ENCODE peak calls at places on chromosomes 5 and 9, in six cellular contexts. H is cardiac muscle cell, I is endothelial cell of umbilical vein, F is GM23338, O is ovary, W is thoracic aorta. U is an unnamed sample.

GRCh38 chr5:40679998-40680681 is 425 bp downstream of the PTGER4 start:
- DNase-seq in H (no peak), I (no peak), F (peak; percentile 52), O (no peak), W (no peak), U (peak; percentile 35)

GRCh38 chr9:133833388-133834025 is 95.4 kb upstream of the SARDH start:
- DNase-seq in H (no peak), I (no peak), F (no peak), O (no peak), W (no peak), U (no peak)

GRCh38 chr9:71767421-71768321 is 642 bp downstream of the CEMIP2 start:
- DNase-seq in H (peak; percentile 51), I (peak; percentile 49), F (peak; percentile 67), O (peak; percentile 37), W (no peak), U (peak; percentile 17)

GRCh38 chr5:93017854-93018253 is 563.2 kb downstream of the NR2F1-AS1 start:
- DNase-seq in H (no peak), I (no peak), F (no peak), O (no peak), W (no peak), U (peak; percentile 93)

GRCh38 chr9:36158122-36158521 is 11.1 kb upstream of the CCIN start:
- DNase-seq in H (no peak), I (no peak), F (no peak), O (no peak), W (no peak), U (no peak)

GRCh38 chr9:114887963-114888362 is 42.4 kb downstream of the TNFSF8 start:
- DNase-seq in H (no peak), I (no peak), F (no peak), O (no peak), W (no peak), U (no peak)

GRCh38 chr9:115941561-115942315 is 211.9 kb upstream of the PAPPA start:
- DNase-seq in H (no peak), I (no peak), F (no peak), O (no peak), W (no peak), U (peak; percentile 87)

GRCh38 chr9:108996653-108997052 is 16.6 kb downstream of the CTNNAL1 start:
- DNase-seq in H (no peak), I (no peak), F (no peak), O (no peak), W (no peak), U (no peak)

GRCh38 chr5:140833993-140834392 is at the start of gene PCDHA7:
- DNase-seq in H (no peak), I (no peak), F (peak; percentile 73), O (no peak), W (no peak), U (peak; percentile 13)

GRCh38 chr5:85512896-85513295 is 1104.8 kb upstream of the COX7C start:
- DNase-seq in H (peak; percentile 2), I (no peak), F (no peak), O (peak; percentile 4), W (no peak), U (no peak)

GRCh38 chr5:145825751-145826180 is 9.4 kb downstream of the PRELID2 start:
- DNase-seq in H (peak; percentile 61), I (peak; percentile 56), F (peak; percentile 83), O (no peak), W (no peak), U (peak; percentile 60)

GRCh38 chr5:96823900-96824351 is 16.2 kb upstream of the ERAP1 start:
- DNase-seq in H (no peak), I (peak; percentile 60), F (no peak), O (no peak), W (no peak), U (peak; percentile 97)

GRCh38 chr5:179292681-179293080 is 52.6 kb downstream of the ADAMTS2 start:
- DNase-seq in H (no peak), I (no peak), F (no peak), O (no peak), W (no peak), U (no peak)

GRCh38 chr9:104773118-104773517 is 9.2 kb downstream of the NIPSNAP3B start:
- DNase-seq in H (no peak), I (no peak), F (no peak), O (no peak), W (no peak), U (no peak)
- H3K4me3 ChIP-seq in H (no peak overlapping the region), I (no peak overlapping the region), F (no peak overlapping the region), O (no peak overlapping the region), W (peak overlapping the region; percentile 7), U (no peak overlapping the region)

DNA sequence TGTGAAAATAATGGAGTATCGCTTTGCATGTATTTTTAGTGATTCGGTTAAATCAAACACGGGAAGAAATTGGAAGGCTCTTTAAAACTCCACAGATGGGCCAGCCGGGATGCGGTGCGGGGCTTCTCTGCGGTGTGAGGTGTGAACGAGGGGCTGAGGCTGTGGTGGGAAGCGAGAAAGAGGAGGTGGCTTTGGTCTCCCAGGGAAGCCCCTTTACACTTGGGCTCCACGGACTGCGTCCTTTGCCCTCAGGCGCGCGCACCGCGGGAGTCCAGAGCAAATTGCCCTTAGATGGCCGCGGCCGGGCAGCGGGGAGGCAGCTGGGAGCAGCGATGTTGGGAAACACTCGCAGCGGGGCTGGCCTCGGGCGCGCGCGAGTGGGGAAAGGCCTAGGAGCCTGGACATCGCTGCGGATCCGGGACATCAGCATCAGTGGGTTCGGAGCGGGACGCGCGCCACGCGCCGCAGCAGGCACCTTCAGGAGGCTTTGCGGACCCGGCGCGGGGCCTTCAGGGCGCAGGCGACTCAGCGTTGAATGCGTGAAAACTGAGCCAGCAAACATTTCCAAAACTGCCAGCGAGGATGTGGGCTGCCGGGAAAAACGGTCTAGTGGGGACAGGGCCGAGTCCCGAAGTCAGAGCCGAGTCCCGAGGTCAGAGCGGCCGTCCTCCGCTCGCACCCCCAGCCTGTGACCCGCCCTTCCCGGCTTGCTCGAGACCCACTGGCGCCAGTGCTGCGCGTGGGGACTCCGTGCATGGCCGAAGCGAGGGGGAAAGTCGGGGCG is 6.5 kb downstream of the IRX1 start:
- DNase-seq in H (peak; percentile 49), I (no peak), F (no peak), O (no peak), W (no peak), U (no peak)
- TF ChIP-seq CTCF in H (no peak), I (no peak), F (no peak), O (no peak), W (no peak), U (no peak)

GRCh38 chr5:177371705-177372533 is 12.3 kb upstream of the SLC34A1 start:
- DNase-seq in H (no peak), I (no peak), F (no peak), O (no peak), W (no peak), U (no peak)
- H3K4me3 ChIP-seq in H (no peak overlapping the region), I (no peak overlapping the region), F (peak overlapping the region; percentile 59), O (no peak overlapping the region), W (no peak overlapping the region), U (no peak overlapping the region)

GRCh38 chr9:38026840-38027527 is 42.0 kb downstream of the SHB start:
- DNase-seq in H (no peak), I (no peak), F (no peak), O (no peak), W (no peak), U (peak; percentile 81)

GRCh38 chr9:38026021-38026809 is 42.8 kb downstream of the SHB start:
- DNase-seq in H (no peak), I (peak; percentile 98), F (peak; percentile 70), O (peak; percentile 49), W (no peak), U (peak; percentile 97)

GRCh38 chr9:38023661-38024035 is 45.4 kb downstream of the SHB start:
- DNase-seq in H (no peak), I (no peak), F (no peak), O (no peak), W (no peak), U (no peak)

GRCh38 chr9:38024036-38024681 is 44.9 kb downstream of the SHB start:
- DNase-seq in H (peak; percentile 56), I (peak; percentile 22), F (peak; percentile 62), O (no peak), W (no peak), U (peak; percentile 98)

DNA sequence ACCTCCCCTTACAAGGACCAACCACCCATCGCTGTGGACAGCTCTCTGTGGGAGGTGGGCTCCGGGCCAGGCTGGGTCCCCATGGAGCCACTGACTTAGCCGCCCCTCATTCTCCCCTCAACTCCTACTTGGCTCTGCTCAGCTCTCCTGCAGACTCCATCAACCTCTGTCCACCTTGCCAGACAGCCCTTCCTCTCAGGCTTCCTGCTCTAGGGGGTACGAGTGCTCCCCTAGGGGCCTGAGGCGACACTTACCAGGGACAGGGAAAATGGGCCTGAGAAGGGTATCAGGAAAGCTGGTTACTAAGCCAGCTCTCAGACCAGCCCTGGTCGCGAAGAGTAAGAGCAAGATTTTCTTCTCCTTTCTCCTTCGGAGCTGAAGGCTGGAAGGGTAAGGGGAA is 43.9 kb downstream of the SHB start:
- DNase-seq in H (no peak), I (peak; percentile 21), F (peak; percentile 48), O (no peak), W (no peak), U (no peak)
- TF ChIP-seq CTCF in H (no peak), I (peak; percentile 13), F (peak; percentile 46), O (no peak), W (no peak), U (no peak)

GRCh38 chr5:124655211-124655880 is 91.1 kb downstream of the ZNF608 start:
- DNase-seq in H (no peak), I (no peak), F (no peak), O (no peak), W (no peak), U (peak; percentile 81)

GRCh38 chr5:124652892-124653441 is 93.5 kb downstream of the ZNF608 start:
- DNase-seq in H (no peak), I (no peak), F (no peak), O (no peak), W (no peak), U (no peak)

GRCh38 chr5:124658867-124659557 is 87.4 kb downstream of the ZNF608 start:
- DNase-seq in H (no peak), I (no peak), F (no peak), O (no peak), W (no peak), U (no peak)

GRCh38 chr5:124654418-124654817 is 92.0 kb downstream of the ZNF608 start:
- DNase-seq in H (no peak), I (no peak), F (no peak), O (no peak), W (no peak), U (no peak)

GRCh38 chr5:124655943-124656459 is 90.4 kb downstream of the ZNF608 start:
- DNase-seq in H (no peak), I (peak; percentile 97), F (no peak), O (no peak), W (no peak), U (peak; percentile 91)
- H3K4me3 ChIP-seq in H (no peak overlapping the region), I (no peak overlapping the region), F (no peak overlapping the region), O (no peak overlapping the region), W (peak overlapping the region; percentile 17), U (peak overlapping the region; percentile 12)

GRCh38 chr9:6687180-6687579 is 41.7 kb upstream of the GLDC start:
- DNase-seq in H (no peak), I (no peak), F (no peak), O (no peak), W (no peak), U (no peak)

GRCh38 chr9:6689893-6690634 is 44.5 kb upstream of the GLDC start:
- DNase-seq in H (no peak), I (no peak), F (no peak), O (no peak), W (no peak), U (no peak)

GRCh38 chr9:6681147-6681956 is 35.8 kb upstream of the GLDC start:
- DNase-seq in H (peak; percentile 98), I (peak; percentile 99), F (peak; percentile 98), O (peak; percentile 97), W (peak; percentile 90), U (peak; percentile 99)

GRCh38 chr9:6681957-6682501 is 36.5 kb upstream of the GLDC start:
- DNase-seq in H (no peak), I (no peak), F (no peak), O (peak; percentile 33), W (no peak), U (no peak)

GRCh38 chr9:6686396-6686795 is 40.9 kb upstream of the GLDC start:
- DNase-seq in H (no peak), I (peak; percentile 21), F (no peak), O (no peak), W (no peak), U (peak; percentile 42)
- TF ChIP-seq CTCF in H (peak; percentile 41), I (no peak), F (peak; percentile 30), O (no peak), W (peak; percentile 34), U (peak; percentile 24)

U was measured in epithelial cell of esophagus.